ENCODE peak calls at places on chromosomes 4 and X, in eight cellular contexts. One of them, this sample, is unnamed.
A peak's percentile ranks its signal among the peaks of the same experiment; 100 is the strongest.

GRCh38 chrX:109714340-109714958 is 18.6 kb downstream of the ACSL4 start:
- DNase-seq in mucosa of descending colon: no peak
- DNase-seq in stimulated activated CD4-positive, alpha-beta T cell treated with anti-CD3 and anti-CD28 coated beads, Interleukin-15, amount 100 ng/mL, for 24 hours: no peak
- DNase-seq in iris pigment epithelial cell: peak; percentile 83
- DNase-seq in T-helper 17 cell: no peak
- DNase-seq in islet precursor cell: no peak
- DNase-seq in tibial artery: no peak
- DNase-seq in IMR-90: peak; percentile 91
- DNase-seq in this sample: peak; percentile 15

GRCh38 chr4:28278676-28279075 is 1418.0 kb downstream of the STIM2 start:
- DNase-seq in mucosa of descending colon: no peak
- DNase-seq in stimulated activated CD4-positive, alpha-beta T cell treated with anti-CD3 and anti-CD28 coated beads, Interleukin-15, amount 100 ng/mL, for 24 hours: no peak
- DNase-seq in iris pigment epithelial cell: peak; percentile 58
- DNase-seq in T-helper 17 cell: no peak
- DNase-seq in islet precursor cell: no peak
- DNase-seq in tibial artery: no peak
- DNase-seq in IMR-90: no peak
- DNase-seq in this sample: no peak

GRCh38 chr4:135371137-135371536 is 1169.5 kb upstream of the PABPC4L start:
- DNase-seq in mucosa of descending colon: peak; percentile 4
- DNase-seq in stimulated activated CD4-positive, alpha-beta T cell treated with anti-CD3 and anti-CD28 coated beads, Interleukin-15, amount 100 ng/mL, for 24 hours: peak; percentile 9
- DNase-seq in iris pigment epithelial cell: no peak
- DNase-seq in T-helper 17 cell: no peak
- DNase-seq in islet precursor cell: peak; percentile 64
- DNase-seq in tibial artery: no peak
- DNase-seq in IMR-90: no peak
- DNase-seq in this sample: no peak

GRCh38 chr4:140641789-140642439 is 73.2 kb upstream of the UCP1 start:
- DNase-seq in mucosa of descending colon: no peak
- DNase-seq in stimulated activated CD4-positive, alpha-beta T cell treated with anti-CD3 and anti-CD28 coated beads, Interleukin-15, amount 100 ng/mL, for 24 hours: no peak
- DNase-seq in iris pigment epithelial cell: no peak
- DNase-seq in T-helper 17 cell: no peak
- DNase-seq in islet precursor cell: peak; percentile 69
- DNase-seq in tibial artery: no peak
- DNase-seq in IMR-90: no peak
- DNase-seq in this sample: no peak

GRCh38 chr4:87896020-87896621 is 63.4 kb downstream of the MEPE start:
- DNase-seq in mucosa of descending colon: no peak
- DNase-seq in stimulated activated CD4-positive, alpha-beta T cell treated with anti-CD3 and anti-CD28 coated beads, Interleukin-15, amount 100 ng/mL, for 24 hours: peak; percentile 48
- DNase-seq in iris pigment epithelial cell: peak; percentile 95
- DNase-seq in T-helper 17 cell: no peak
- DNase-seq in islet precursor cell: peak; percentile 83
- DNase-seq in tibial artery: no peak
- DNase-seq in IMR-90: peak; percentile 3
- DNase-seq in this sample: peak; percentile 87

GRCh38 chr4:137359691-137360315 is 172.5 kb downstream of the PCDH18 start:
- DNase-seq in mucosa of descending colon: no peak
- DNase-seq in stimulated activated CD4-positive, alpha-beta T cell treated with anti-CD3 and anti-CD28 coated beads, Interleukin-15, amount 100 ng/mL, for 24 hours: no peak
- DNase-seq in iris pigment epithelial cell: no peak
- DNase-seq in T-helper 17 cell: no peak
- DNase-seq in islet precursor cell: no peak
- DNase-seq in tibial artery: no peak
- DNase-seq in IMR-90: peak; percentile 35
- DNase-seq in this sample: no peak

GRCh38 chrX:151762802-151763201 is 28.3 kb downstream of the CNGA2 start:
- DNase-seq in mucosa of descending colon: no peak
- DNase-seq in stimulated activated CD4-positive, alpha-beta T cell treated with anti-CD3 and anti-CD28 coated beads, Interleukin-15, amount 100 ng/mL, for 24 hours: no peak
- DNase-seq in iris pigment epithelial cell: no peak
- DNase-seq in T-helper 17 cell: no peak
- DNase-seq in islet precursor cell: peak; percentile 18
- DNase-seq in tibial artery: no peak
- DNase-seq in IMR-90: no peak
- DNase-seq in this sample: no peak

GRCh38 chr4:82630079-82630478 is 68.3 kb upstream of the TMEM150C start:
- DNase-seq in mucosa of descending colon: no peak
- DNase-seq in stimulated activated CD4-positive, alpha-beta T cell treated with anti-CD3 and anti-CD28 coated beads, Interleukin-15, amount 100 ng/mL, for 24 hours: no peak
- DNase-seq in iris pigment epithelial cell: no peak
- DNase-seq in T-helper 17 cell: no peak
- DNase-seq in islet precursor cell: no peak
- DNase-seq in tibial artery: no peak
- DNase-seq in IMR-90: no peak
- DNase-seq in this sample: no peak

GRCh38 chr4:74258949-74259348 is 49.3 kb upstream of the EPGN start:
- DNase-seq in mucosa of descending colon: peak; percentile 34
- DNase-seq in stimulated activated CD4-positive, alpha-beta T cell treated with anti-CD3 and anti-CD28 coated beads, Interleukin-15, amount 100 ng/mL, for 24 hours: no peak
- DNase-seq in iris pigment epithelial cell: peak; percentile 76
- DNase-seq in T-helper 17 cell: no peak
- DNase-seq in islet precursor cell: no peak
- DNase-seq in tibial artery: no peak
- DNase-seq in IMR-90: peak; percentile 60
- DNase-seq in this sample: no peak

GRCh38 chr4:76197971-76198410 is 15.6 kb downstream of the SCARB2 start:
- DNase-seq in mucosa of descending colon: peak; percentile 63
- DNase-seq in stimulated activated CD4-positive, alpha-beta T cell treated with anti-CD3 and anti-CD28 coated beads, Interleukin-15, amount 100 ng/mL, for 24 hours: peak; percentile 48
- DNase-seq in iris pigment epithelial cell: peak; percentile 87
- DNase-seq in T-helper 17 cell: no peak
- DNase-seq in islet precursor cell: no peak
- DNase-seq in tibial artery: no peak
- DNase-seq in IMR-90: peak; percentile 69
- DNase-seq in this sample: no peak

GRCh38 chr4:154332681-154333421 is 158.7 kb downstream of the DCHS2 start:
- DNase-seq in mucosa of descending colon: peak; percentile 15
- DNase-seq in stimulated activated CD4-positive, alpha-beta T cell treated with anti-CD3 and anti-CD28 coated beads, Interleukin-15, amount 100 ng/mL, for 24 hours: peak; percentile 80
- DNase-seq in iris pigment epithelial cell: peak; percentile 2
- DNase-seq in T-helper 17 cell: peak; percentile 10
- DNase-seq in islet precursor cell: peak; percentile 86
- DNase-seq in tibial artery: no peak
- DNase-seq in IMR-90: peak; percentile 2
- DNase-seq in this sample: no peak

GRCh38 chr4:130393246-130394041 is 1297.5 kb downstream of the C4orf33 start:
- DNase-seq in mucosa of descending colon: no peak
- DNase-seq in stimulated activated CD4-positive, alpha-beta T cell treated with anti-CD3 and anti-CD28 coated beads, Interleukin-15, amount 100 ng/mL, for 24 hours: no peak
- DNase-seq in iris pigment epithelial cell: peak; percentile 94
- DNase-seq in T-helper 17 cell: no peak
- DNase-seq in islet precursor cell: no peak
- DNase-seq in tibial artery: no peak
- DNase-seq in IMR-90: peak; percentile 60
- DNase-seq in this sample: no peak

GRCh38 chr4:103044183-103044582 is 24.7 kb upstream of the SLC9B1 start:
- DNase-seq in mucosa of descending colon: no peak
- DNase-seq in stimulated activated CD4-positive, alpha-beta T cell treated with anti-CD3 and anti-CD28 coated beads, Interleukin-15, amount 100 ng/mL, for 24 hours: no peak
- DNase-seq in iris pigment epithelial cell: no peak
- DNase-seq in T-helper 17 cell: no peak
- DNase-seq in islet precursor cell: no peak
- DNase-seq in tibial artery: no peak
- DNase-seq in IMR-90: no peak
- DNase-seq in this sample: no peak

GRCh38 chr4:163063891-163064290 is 102.8 kb downstream of the NAF1 start:
- DNase-seq in mucosa of descending colon: no peak
- DNase-seq in stimulated activated CD4-positive, alpha-beta T cell treated with anti-CD3 and anti-CD28 coated beads, Interleukin-15, amount 100 ng/mL, for 24 hours: no peak
- DNase-seq in iris pigment epithelial cell: peak; percentile 46
- DNase-seq in T-helper 17 cell: no peak
- DNase-seq in islet precursor cell: no peak
- DNase-seq in tibial artery: no peak
- DNase-seq in IMR-90: no peak
- DNase-seq in this sample: peak; percentile 63

GRCh38 chr4:9913846-9914245 is 107.5 kb downstream of the SLC2A9 start:
- DNase-seq in mucosa of descending colon: no peak
- DNase-seq in stimulated activated CD4-positive, alpha-beta T cell treated with anti-CD3 and anti-CD28 coated beads, Interleukin-15, amount 100 ng/mL, for 24 hours: no peak
- DNase-seq in iris pigment epithelial cell: no peak
- DNase-seq in T-helper 17 cell: no peak
- DNase-seq in islet precursor cell: no peak
- DNase-seq in tibial artery: no peak
- DNase-seq in IMR-90: no peak
- DNase-seq in this sample: no peak

GRCh38 chrX:104137496-104137895 is 19.3 kb downstream of the SLC25A53 start:
- DNase-seq in mucosa of descending colon: no peak
- DNase-seq in stimulated activated CD4-positive, alpha-beta T cell treated with anti-CD3 and anti-CD28 coated beads, Interleukin-15, amount 100 ng/mL, for 24 hours: no peak
- DNase-seq in iris pigment epithelial cell: peak; percentile 25
- DNase-seq in T-helper 17 cell: no peak
- DNase-seq in islet precursor cell: no peak
- DNase-seq in tibial artery: no peak
- DNase-seq in IMR-90: no peak
- DNase-seq in this sample: peak; percentile 4

GRCh38 chrX:118226060-118226428 is 109.4 kb upstream of the KLHL13 start:
- DNase-seq in mucosa of descending colon: no peak
- DNase-seq in stimulated activated CD4-positive, alpha-beta T cell treated with anti-CD3 and anti-CD28 coated beads, Interleukin-15, amount 100 ng/mL, for 24 hours: no peak
- DNase-seq in iris pigment epithelial cell: no peak
- DNase-seq in T-helper 17 cell: no peak
- DNase-seq in islet precursor cell: no peak
- DNase-seq in tibial artery: no peak
- DNase-seq in IMR-90: no peak
- DNase-seq in this sample: no peak

GRCh38 chr4:123217676-123218075 is 178.9 kb upstream of the SPRY1 start:
- DNase-seq in mucosa of descending colon: no peak
- DNase-seq in stimulated activated CD4-positive, alpha-beta T cell treated with anti-CD3 and anti-CD28 coated beads, Interleukin-15, amount 100 ng/mL, for 24 hours: no peak
- DNase-seq in iris pigment epithelial cell: no peak
- DNase-seq in T-helper 17 cell: no peak
- DNase-seq in islet precursor cell: no peak
- DNase-seq in tibial artery: no peak
- DNase-seq in IMR-90: no peak
- DNase-seq in this sample: no peak

GRCh38 chrX:48590203-48591103 is 6.8 kb upstream of the WDR13 start:
- DNase-seq in mucosa of descending colon: no peak
- DNase-seq in stimulated activated CD4-positive, alpha-beta T cell treated with anti-CD3 and anti-CD28 coated beads, Interleukin-15, amount 100 ng/mL, for 24 hours: no peak
- DNase-seq in iris pigment epithelial cell: peak; percentile 79
- DNase-seq in T-helper 17 cell: no peak
- DNase-seq in islet precursor cell: no peak
- DNase-seq in tibial artery: no peak
- DNase-seq in IMR-90: no peak
- DNase-seq in this sample: no peak

GRCh38 chr4:14743601-14744000 is 258.7 kb upstream of the CPEB2 start:
- DNase-seq in mucosa of descending colon: no peak
- DNase-seq in stimulated activated CD4-positive, alpha-beta T cell treated with anti-CD3 and anti-CD28 coated beads, Interleukin-15, amount 100 ng/mL, for 24 hours: no peak
- DNase-seq in iris pigment epithelial cell: peak; percentile 6
- DNase-seq in T-helper 17 cell: no peak
- DNase-seq in islet precursor cell: no peak
- DNase-seq in tibial artery: no peak
- DNase-seq in IMR-90: no peak
- DNase-seq in this sample: no peak

GRCh38 chr4:147927377-147928137 is 195.7 kb downstream of the ARHGAP10 start:
- DNase-seq in mucosa of descending colon: no peak
- DNase-seq in stimulated activated CD4-positive, alpha-beta T cell treated with anti-CD3 and anti-CD28 coated beads, Interleukin-15, amount 100 ng/mL, for 24 hours: no peak
- DNase-seq in iris pigment epithelial cell: peak; percentile 70
- DNase-seq in T-helper 17 cell: no peak
- DNase-seq in islet precursor cell: no peak
- DNase-seq in tibial artery: no peak
- DNase-seq in IMR-90: peak; percentile 39
- DNase-seq in this sample: no peak

GRCh38 chr4:62243895-62244294 is 1043.8 kb downstream of the ADGRL3 start:
- DNase-seq in mucosa of descending colon: no peak
- DNase-seq in stimulated activated CD4-positive, alpha-beta T cell treated with anti-CD3 and anti-CD28 coated beads, Interleukin-15, amount 100 ng/mL, for 24 hours: no peak
- DNase-seq in iris pigment epithelial cell: no peak
- DNase-seq in T-helper 17 cell: no peak
- DNase-seq in islet precursor cell: no peak
- DNase-seq in tibial artery: no peak
- DNase-seq in IMR-90: no peak
- DNase-seq in this sample: no peak

GRCh38 chr4:188246488-188246887 is 107.2 kb downstream of the TRIML1 start:
- DNase-seq in mucosa of descending colon: no peak
- DNase-seq in stimulated activated CD4-positive, alpha-beta T cell treated with anti-CD3 and anti-CD28 coated beads, Interleukin-15, amount 100 ng/mL, for 24 hours: no peak
- DNase-seq in iris pigment epithelial cell: peak; percentile 16
- DNase-seq in T-helper 17 cell: no peak
- DNase-seq in islet precursor cell: peak; percentile 61
- DNase-seq in tibial artery: no peak
- DNase-seq in IMR-90: peak; percentile 25
- DNase-seq in this sample: peak; percentile 7

GRCh38 chr4:141329174-141329569 is 108.5 kb downstream of the ZNF330 start:
- DNase-seq in mucosa of descending colon: no peak
- DNase-seq in stimulated activated CD4-positive, alpha-beta T cell treated with anti-CD3 and anti-CD28 coated beads, Interleukin-15, amount 100 ng/mL, for 24 hours: no peak
- DNase-seq in iris pigment epithelial cell: peak; percentile 97
- DNase-seq in T-helper 17 cell: no peak
- DNase-seq in islet precursor cell: no peak
- DNase-seq in tibial artery: no peak
- DNase-seq in IMR-90: peak; percentile 80
- DNase-seq in this sample: no peak

GRCh38 chr4:147730333-147730732 is 1.6 kb upstream of the ARHGAP10 start:
- DNase-seq in mucosa of descending colon: no peak
- DNase-seq in stimulated activated CD4-positive, alpha-beta T cell treated with anti-CD3 and anti-CD28 coated beads, Interleukin-15, amount 100 ng/mL, for 24 hours: no peak
- DNase-seq in iris pigment epithelial cell: peak; percentile 17
- DNase-seq in T-helper 17 cell: no peak
- DNase-seq in islet precursor cell: no peak
- DNase-seq in tibial artery: no peak
- DNase-seq in IMR-90: no peak
- DNase-seq in this sample: no peak

GRCh38 chr4:127335732-127336131 is 297.0 kb upstream of the INTU start:
- DNase-seq in mucosa of descending colon: no peak
- DNase-seq in stimulated activated CD4-positive, alpha-beta T cell treated with anti-CD3 and anti-CD28 coated beads, Interleukin-15, amount 100 ng/mL, for 24 hours: no peak
- DNase-seq in iris pigment epithelial cell: no peak
- DNase-seq in T-helper 17 cell: no peak
- DNase-seq in islet precursor cell: no peak
- DNase-seq in tibial artery: no peak
- DNase-seq in IMR-90: no peak
- DNase-seq in this sample: no peak

GRCh38 chrX:40578039-40578438 is 2.7 kb upstream of the ATP6AP2 start:
- DNase-seq in mucosa of descending colon: no peak
- DNase-seq in stimulated activated CD4-positive, alpha-beta T cell treated with anti-CD3 and anti-CD28 coated beads, Interleukin-15, amount 100 ng/mL, for 24 hours: no peak
- DNase-seq in iris pigment epithelial cell: no peak
- DNase-seq in T-helper 17 cell: no peak
- DNase-seq in islet precursor cell: no peak
- DNase-seq in tibial artery: no peak
- DNase-seq in IMR-90: no peak
- DNase-seq in this sample: no peak

GRCh38 chr4:37422638-37423037 is 178.1 kb downstream of the NWD2 start:
- DNase-seq in mucosa of descending colon: no peak
- DNase-seq in stimulated activated CD4-positive, alpha-beta T cell treated with anti-CD3 and anti-CD28 coated beads, Interleukin-15, amount 100 ng/mL, for 24 hours: no peak
- DNase-seq in iris pigment epithelial cell: no peak
- DNase-seq in T-helper 17 cell: no peak
- DNase-seq in islet precursor cell: no peak
- DNase-seq in tibial artery: no peak
- DNase-seq in IMR-90: no peak
- DNase-seq in this sample: no peak

GRCh38 chr4:90069151-90069550 is 58.0 kb upstream of the CCSER1 start:
- DNase-seq in mucosa of descending colon: no peak
- DNase-seq in stimulated activated CD4-positive, alpha-beta T cell treated with anti-CD3 and anti-CD28 coated beads, Interleukin-15, amount 100 ng/mL, for 24 hours: no peak
- DNase-seq in iris pigment epithelial cell: peak; percentile 59
- DNase-seq in T-helper 17 cell: no peak
- DNase-seq in islet precursor cell: no peak
- DNase-seq in tibial artery: no peak
- DNase-seq in IMR-90: peak; percentile 21
- DNase-seq in this sample: peak; percentile 47

GRCh38 chrX:155767101-155767878 is 113.9 kb upstream of the VAMP7 start:
- DNase-seq in mucosa of descending colon: peak; percentile 67
- DNase-seq in stimulated activated CD4-positive, alpha-beta T cell treated with anti-CD3 and anti-CD28 coated beads, Interleukin-15, amount 100 ng/mL, for 24 hours: peak; percentile 49
- DNase-seq in iris pigment epithelial cell: peak; percentile 75
- DNase-seq in T-helper 17 cell: no peak
- DNase-seq in islet precursor cell: peak; percentile 86
- DNase-seq in tibial artery: peak; percentile 74
- DNase-seq in IMR-90: peak; percentile 74
- DNase-seq in this sample: peak; percentile 71

GRCh38 chrX:13764765-13765164 is 30.2 kb downstream of the OFD1 start:
- DNase-seq in mucosa of descending colon: no peak
- DNase-seq in stimulated activated CD4-positive, alpha-beta T cell treated with anti-CD3 and anti-CD28 coated beads, Interleukin-15, amount 100 ng/mL, for 24 hours: no peak
- DNase-seq in iris pigment epithelial cell: peak; percentile 8
- DNase-seq in T-helper 17 cell: no peak
- DNase-seq in islet precursor cell: peak; percentile 75
- DNase-seq in tibial artery: no peak
- DNase-seq in IMR-90: no peak
- DNase-seq in this sample: no peak

GRCh38 chr4:1081689-1082040 is 31.7 kb downstream of the RNF212 start:
- DNase-seq in mucosa of descending colon: no peak
- DNase-seq in stimulated activated CD4-positive, alpha-beta T cell treated with anti-CD3 and anti-CD28 coated beads, Interleukin-15, amount 100 ng/mL, for 24 hours: peak; percentile 21
- DNase-seq in iris pigment epithelial cell: peak; percentile 12
- DNase-seq in T-helper 17 cell: no peak
- DNase-seq in islet precursor cell: no peak
- DNase-seq in tibial artery: no peak
- DNase-seq in IMR-90: peak; percentile 63
- DNase-seq in this sample: no peak

GRCh38 chr4:17812125-17812524 is 1.3 kb downstream of the NCAPG start:
- DNase-seq in mucosa of descending colon: no peak
- DNase-seq in stimulated activated CD4-positive, alpha-beta T cell treated with anti-CD3 and anti-CD28 coated beads, Interleukin-15, amount 100 ng/mL, for 24 hours: no peak
- DNase-seq in iris pigment epithelial cell: no peak
- DNase-seq in T-helper 17 cell: no peak
- DNase-seq in islet precursor cell: no peak
- DNase-seq in tibial artery: no peak
- DNase-seq in IMR-90: no peak
- DNase-seq in this sample: no peak

GRCh38 chr4:124415206-124415605 is 297.3 kb downstream of the ANKRD50 start:
- DNase-seq in mucosa of descending colon: no peak
- DNase-seq in stimulated activated CD4-positive, alpha-beta T cell treated with anti-CD3 and anti-CD28 coated beads, Interleukin-15, amount 100 ng/mL, for 24 hours: no peak
- DNase-seq in iris pigment epithelial cell: peak; percentile 78
- DNase-seq in T-helper 17 cell: no peak
- DNase-seq in islet precursor cell: no peak
- DNase-seq in tibial artery: no peak
- DNase-seq in IMR-90: peak; percentile 66
- DNase-seq in this sample: no peak